ENCODE peak calls at places on chromosomes 6 and 20, in eight cellular contexts. H is foreskin fibroblast, A is astrocyte of the cerebellum, K is cardiac muscle cell, D is Caco-2, Q is H1, N is breast epithelium, I is colonic mucosa. C is an unnamed sample.
A peak's percentile ranks its signal among the peaks of the same experiment; 100 is the strongest.

GRCh38 chr6:84193140-84193708 is 34.2 kb downstream of the CEP162 start:
- DNase-seq in H (peak; percentile 81), A (peak; percentile 43), K (no peak), D (no peak), Q (no peak), N (no peak), I (no peak), C (no peak)

GRCh38 chr20:58870293-58871014 is 17.9 kb downstream of the GNAS start:
- DNase-seq in H (peak; percentile 82), A (peak; percentile 38), K (peak; percentile 80), D (peak; percentile 83), Q (peak; percentile 87), N (peak; percentile 65), I (peak; percentile 76), C (peak; percentile 68)

GRCh38 chr6:135064586-135064985 is 10.0 kb upstream of the HBS1L start:
- DNase-seq in H (no peak), A (no peak), K (no peak), D (no peak), Q (no peak), N (no peak), I (no peak), C (no peak)

GRCh38 chr20:40313730-40314129 is 375.3 kb downstream of the MAFB start:
- DNase-seq in H (no peak), A (no peak), K (no peak), D (no peak), Q (no peak), N (no peak), I (no peak), C (no peak)

GRCh38 chr20:592506-592905 is 17.6 kb downstream of the TCF15 start:
- DNase-seq in H (no peak), A (no peak), K (no peak), D (no peak), Q (no peak), N (no peak), I (no peak), C (no peak)

GRCh38 chr6:54431466-54431865 is 123.2 kb downstream of the TINAG start:
- DNase-seq in H (peak; percentile 80), A (peak; percentile 4), K (no peak), D (no peak), Q (no peak), N (no peak), I (no peak), C (no peak)

GRCh38 chr6:33172307-33173227 is 19.7 kb downstream of the COL11A2 start:
- DNase-seq in H (peak; percentile 70), A (no peak), K (no peak), D (peak; percentile 27), Q (peak; percentile 72), N (no peak), I (no peak), C (no peak)

GRCh38 chr20:35166242-35166830 is 5.5 kb upstream of the PROCR start:
- DNase-seq in H (peak; percentile 19), A (no peak), K (no peak), D (peak; percentile 30), Q (peak; percentile 62), N (no peak), I (peak; percentile 23), C (peak; percentile 56)

GRCh38 chr20:23133560-23133998 is 47.5 kb upstream of the CD93 start:
- DNase-seq in H (no peak), A (no peak), K (no peak), D (no peak), Q (no peak), N (no peak), I (no peak), C (no peak)

GRCh38 chr20:5596401-5597193 is 153.6 kb upstream of the SHLD1 start:
- DNase-seq in H (no peak), A (no peak), K (no peak), D (no peak), Q (no peak), N (no peak), I (no peak), C (no peak)

GRCh38 chr20:2365666-2366065 is 15.0 kb upstream of the TGM6 start:
- DNase-seq in H (no peak), A (no peak), K (no peak), D (no peak), Q (no peak), N (no peak), I (no peak), C (no peak)

GRCh38 chr20:19817017-19817416 is 59.0 kb downstream of the RIN2 start:
- DNase-seq in H (peak; percentile 61), A (peak; percentile 52), K (no peak), D (no peak), Q (no peak), N (no peak), I (no peak), C (no peak)

GRCh38 chr20:21018576-21018975 is 87.6 kb downstream of the LINC00237 start:
- DNase-seq in H (no peak), A (no peak), K (no peak), D (no peak), Q (no peak), N (no peak), I (no peak), C (no peak)
- H3K4me3 ChIP-seq in H (no peak overlapping the region), A (no peak overlapping the region), K (no peak overlapping the region), D (no peak overlapping the region), Q (no peak overlapping the region), N (no peak overlapping the region), I (no peak overlapping the region), C (no peak overlapping the region)

DNA sequence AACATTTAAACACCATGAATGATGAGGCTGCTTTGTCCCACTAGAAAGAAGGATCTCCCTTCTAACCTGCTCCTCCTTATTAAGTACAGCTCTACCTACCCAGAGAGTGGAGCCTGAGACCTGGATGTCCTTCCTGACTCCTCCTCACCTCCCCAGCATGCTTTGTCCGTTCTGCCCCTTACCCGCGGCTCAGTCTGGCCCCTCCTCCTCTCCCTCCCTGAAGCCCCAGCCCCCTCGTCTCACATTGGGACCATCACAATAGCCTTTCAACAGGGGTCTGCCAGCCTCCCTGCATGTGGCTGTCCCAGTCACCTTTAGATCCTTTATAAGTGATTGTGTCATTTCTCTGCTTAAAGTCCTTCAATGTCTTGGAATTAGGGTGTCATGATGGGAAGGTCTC is 72.5 kb downstream of the DZANK1 start:
- DNase-seq in H (no peak), A (no peak), K (no peak), D (no peak), Q (peak; percentile 58), N (no peak), I (no peak), C (no peak)
- H3K4me3 ChIP-seq in H (no peak overlapping the region), A (no peak overlapping the region), K (no peak overlapping the region), D (no peak overlapping the region), Q (no peak overlapping the region), N (no peak overlapping the region), I (no peak overlapping the region), C (no peak overlapping the region)

DNA sequence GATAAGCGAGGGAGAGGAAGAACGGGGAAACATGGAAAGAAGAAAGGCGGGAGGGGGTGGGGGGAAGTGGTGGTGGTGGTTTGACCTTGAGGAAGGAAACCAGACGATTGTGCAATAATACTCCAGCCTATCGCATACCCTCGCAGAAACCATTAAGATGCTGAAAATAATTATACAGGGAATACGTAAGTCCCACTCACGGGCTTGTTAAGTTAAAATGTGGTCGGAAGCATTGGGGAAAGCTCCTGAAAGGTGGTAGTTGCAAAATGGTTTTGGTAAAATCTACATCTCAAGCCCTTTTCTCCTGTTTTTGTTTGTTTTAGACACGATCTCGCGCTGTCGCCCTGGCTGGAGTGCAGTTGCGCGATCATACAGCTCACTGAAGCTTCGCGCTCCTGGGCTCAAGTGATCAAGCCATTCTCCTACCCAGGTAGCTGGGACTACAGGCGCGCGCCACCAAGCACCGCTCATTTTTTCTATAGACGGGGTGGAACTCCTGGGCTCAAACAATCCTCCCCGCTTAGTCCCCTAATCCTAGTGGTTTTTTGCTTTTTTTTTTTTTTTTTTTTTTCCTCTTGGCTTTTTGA is 128.9 kb upstream of the ZNF184 start:
- DNase-seq in H (no peak), A (no peak), K (peak; percentile 30), D (peak; percentile 63), Q (peak; percentile 65), N (no peak), I (no peak), C (no peak)
- H3K4me3 ChIP-seq in H (no peak overlapping the region), A (peak overlapping the region; percentile 4), K (peak overlapping the region; percentile 38), D (peak overlapping the region; percentile 36), Q (peak overlapping the region; percentile 84), N (no peak overlapping the region), I (no peak overlapping the region), C (no peak overlapping the region)

GRCh38 chr6:25034477-25034876 is 98.7 kb upstream of the RIPOR2 start:
- DNase-seq in H (no peak), A (no peak), K (no peak), D (no peak), Q (no peak), N (no peak), I (no peak), C (no peak)

GRCh38 chr6:25036461-25036860 is 100.7 kb upstream of the RIPOR2 start:
- DNase-seq in H (no peak), A (no peak), K (no peak), D (no peak), Q (no peak), N (no peak), I (no peak), C (no peak)

GRCh38 chr6:25032964-25033363 is 97.2 kb upstream of the RIPOR2 start:
- DNase-seq in H (no peak), A (no peak), K (no peak), D (no peak), Q (no peak), N (no peak), I (no peak), C (no peak)

GRCh38 chr6:25038300-25038699 is 102.5 kb upstream of the RIPOR2 start:
- DNase-seq in H (no peak), A (no peak), K (no peak), D (no peak), Q (no peak), N (no peak), I (no peak), C (no peak)

GRCh38 chr6:25035451-25036435 is 100.0 kb upstream of the RIPOR2 start:
- DNase-seq in H (no peak), A (no peak), K (peak; percentile 12), D (no peak), Q (no peak), N (no peak), I (no peak), C (no peak)
- H3K4me3 ChIP-seq in H (no peak overlapping the region), A (no peak overlapping the region), K (no peak overlapping the region), D (no peak overlapping the region), Q (no peak overlapping the region), N (peak overlapping the region; percentile 12), I (no peak overlapping the region), C (peak overlapping the region; percentile 31)